ENCODE peak calls at places on chromosomes 7 and 10, in nine cellular contexts. One of them, this sample, is unnamed.

GRCh38 chr10:96473866-96474265 is 39.9 kb downstream of the TLL2 start:
- DNase-seq in T-cell: no peak
- DNase-seq in effector memory CD8-positive, alpha-beta T cell: no peak
- DNase-seq in fibroblast of lung: no peak
- DNase-seq in foreskin fibroblast: no peak
- DNase-seq in ELR: no peak
- DNase-seq in NCI-H69: no peak
- DNase-seq in H7: no peak
- DNase-seq in uterus: no peak
- DNase-seq in this sample: no peak

GRCh38 chr7:158016171-158017087 is 571.2 kb downstream of the PTPRN2 start:
- DNase-seq in T-cell: no peak
- DNase-seq in effector memory CD8-positive, alpha-beta T cell: no peak
- DNase-seq in fibroblast of lung: peak; percentile 3
- DNase-seq in foreskin fibroblast: no peak
- DNase-seq in ELR: no peak
- DNase-seq in NCI-H69: peak; percentile 92
- DNase-seq in H7: no peak
- DNase-seq in uterus: no peak
- DNase-seq in this sample: peak; percentile 30

GRCh38 chr10:119693262-119693957 is 32.4 kb upstream of the INPP5F start:
- DNase-seq in T-cell: no peak
- DNase-seq in effector memory CD8-positive, alpha-beta T cell: no peak
- DNase-seq in fibroblast of lung: peak; percentile 44
- DNase-seq in foreskin fibroblast: no peak
- DNase-seq in ELR: peak; percentile 37
- DNase-seq in NCI-H69: no peak
- DNase-seq in H7: no peak
- DNase-seq in uterus: no peak
- DNase-seq in this sample: no peak

GRCh38 chr7:152106990-152107389 is 81.5 kb downstream of the GALNT11 start:
- DNase-seq in T-cell: no peak
- DNase-seq in effector memory CD8-positive, alpha-beta T cell: no peak
- DNase-seq in fibroblast of lung: no peak
- DNase-seq in foreskin fibroblast: peak; percentile 5
- DNase-seq in ELR: no peak
- DNase-seq in NCI-H69: no peak
- DNase-seq in H7: no peak
- DNase-seq in uterus: no peak
- DNase-seq in this sample: peak; percentile 13

GRCh38 chr7:122679813-122680212 is 19.1 kb downstream of the RNF133 start:
- DNase-seq in T-cell: no peak
- DNase-seq in effector memory CD8-positive, alpha-beta T cell: no peak
- DNase-seq in fibroblast of lung: no peak
- DNase-seq in foreskin fibroblast: no peak
- DNase-seq in ELR: no peak
- DNase-seq in NCI-H69: no peak
- DNase-seq in H7: no peak
- DNase-seq in uterus: no peak
- DNase-seq in this sample: no peak

GRCh38 chr7:29893351-29894005 is 87.2 kb downstream of the WIPF3 start:
- DNase-seq in T-cell: no peak
- DNase-seq in effector memory CD8-positive, alpha-beta T cell: no peak
- DNase-seq in fibroblast of lung: no peak
- DNase-seq in foreskin fibroblast: no peak
- DNase-seq in ELR: no peak
- DNase-seq in NCI-H69: peak; percentile 47
- DNase-seq in H7: no peak
- DNase-seq in uterus: no peak
- DNase-seq in this sample: no peak

GRCh38 chr7:36487756-36488336 is 98.2 kb downstream of the ANLN start:
- DNase-seq in T-cell: peak; percentile 22
- DNase-seq in effector memory CD8-positive, alpha-beta T cell: peak; percentile 36
- DNase-seq in fibroblast of lung: peak; percentile 48
- DNase-seq in foreskin fibroblast: peak; percentile 38
- DNase-seq in ELR: peak; percentile 75
- DNase-seq in NCI-H69: peak; percentile 90
- DNase-seq in H7: peak; percentile 30
- DNase-seq in uterus: no peak
- DNase-seq in this sample: peak; percentile 59

GRCh38 chr7:74231232-74231590 is 21.4 kb downstream of the LAT2 start:
- DNase-seq in T-cell: no peak
- DNase-seq in effector memory CD8-positive, alpha-beta T cell: no peak
- DNase-seq in fibroblast of lung: no peak
- DNase-seq in foreskin fibroblast: no peak
- DNase-seq in ELR: no peak
- DNase-seq in NCI-H69: no peak
- DNase-seq in H7: peak; percentile 12
- DNase-seq in uterus: no peak
- DNase-seq in this sample: no peak

GRCh38 chr10:71816421-71816851 is 34.6 kb downstream of the PSAP start:
- DNase-seq in T-cell: no peak
- DNase-seq in effector memory CD8-positive, alpha-beta T cell: no peak
- DNase-seq in fibroblast of lung: no peak
- DNase-seq in foreskin fibroblast: no peak
- DNase-seq in ELR: no peak
- DNase-seq in NCI-H69: no peak
- DNase-seq in H7: no peak
- DNase-seq in uterus: no peak
- DNase-seq in this sample: no peak

GRCh38 chr10:1643911-1644810 is 93.2 kb downstream of the ADARB2 start:
- DNase-seq in T-cell: no peak
- DNase-seq in effector memory CD8-positive, alpha-beta T cell: no peak
- DNase-seq in fibroblast of lung: no peak
- DNase-seq in foreskin fibroblast: no peak
- DNase-seq in ELR: no peak
- DNase-seq in NCI-H69: no peak
- DNase-seq in H7: no peak
- DNase-seq in uterus: no peak
- DNase-seq in this sample: no peak

GRCh38 chr7:77415474-77415821 is 701 bp downstream of the GSAP start:
- DNase-seq in T-cell: peak; percentile 28
- DNase-seq in effector memory CD8-positive, alpha-beta T cell: peak; percentile 6
- DNase-seq in fibroblast of lung: no peak
- DNase-seq in foreskin fibroblast: no peak
- DNase-seq in ELR: peak; percentile 31
- DNase-seq in NCI-H69: peak; percentile 64
- DNase-seq in H7: peak; percentile 71
- DNase-seq in uterus: no peak
- DNase-seq in this sample: no peak

GRCh38 chr10:35913628-35914027 is 271.5 kb upstream of the FZD8 start:
- DNase-seq in T-cell: no peak
- DNase-seq in effector memory CD8-positive, alpha-beta T cell: no peak
- DNase-seq in fibroblast of lung: peak; percentile 78
- DNase-seq in foreskin fibroblast: peak; percentile 59
- DNase-seq in ELR: peak; percentile 89
- DNase-seq in NCI-H69: no peak
- DNase-seq in H7: no peak
- DNase-seq in uterus: no peak
- DNase-seq in this sample: peak; percentile 64

GRCh38 chr7:74475243-74475986 is 21.7 kb downstream of the GTF2IRD1 start:
- DNase-seq in T-cell: no peak
- DNase-seq in effector memory CD8-positive, alpha-beta T cell: no peak
- DNase-seq in fibroblast of lung: no peak
- DNase-seq in foreskin fibroblast: no peak
- DNase-seq in ELR: no peak
- DNase-seq in NCI-H69: peak; percentile 92
- DNase-seq in H7: peak; percentile 51
- DNase-seq in uterus: no peak
- DNase-seq in this sample: no peak

GRCh38 chr7:93228302-93228701 is 2.0 kb upstream of the HEPACAM2 start:
- DNase-seq in T-cell: no peak
- DNase-seq in effector memory CD8-positive, alpha-beta T cell: peak; percentile 25
- DNase-seq in fibroblast of lung: peak; percentile 43
- DNase-seq in foreskin fibroblast: peak; percentile 38
- DNase-seq in ELR: peak; percentile 78
- DNase-seq in NCI-H69: peak; percentile 86
- DNase-seq in H7: peak; percentile 8
- DNase-seq in uterus: no peak
- DNase-seq in this sample: peak; percentile 60

GRCh38 chr10:78177013-78177370 is 143.3 kb downstream of the RPS24 start:
- DNase-seq in T-cell: no peak
- DNase-seq in effector memory CD8-positive, alpha-beta T cell: no peak
- DNase-seq in fibroblast of lung: peak; percentile 13
- DNase-seq in foreskin fibroblast: no peak
- DNase-seq in ELR: no peak
- DNase-seq in NCI-H69: no peak
- DNase-seq in H7: no peak
- DNase-seq in uterus: no peak
- DNase-seq in this sample: no peak

GRCh38 chr7:544528-545221 is 25.0 kb upstream of the PDGFA start:
- DNase-seq in T-cell: no peak
- DNase-seq in effector memory CD8-positive, alpha-beta T cell: no peak
- DNase-seq in fibroblast of lung: no peak
- DNase-seq in foreskin fibroblast: no peak
- DNase-seq in ELR: no peak
- DNase-seq in NCI-H69: no peak
- DNase-seq in H7: no peak
- DNase-seq in uterus: no peak
- DNase-seq in this sample: no peak

GRCh38 chr7:73573276-73573675 is 5.1 kb downstream of the TBL2 start:
- DNase-seq in T-cell: no peak
- DNase-seq in effector memory CD8-positive, alpha-beta T cell: no peak
- DNase-seq in fibroblast of lung: no peak
- DNase-seq in foreskin fibroblast: no peak
- DNase-seq in ELR: no peak
- DNase-seq in NCI-H69: no peak
- DNase-seq in H7: no peak
- DNase-seq in uterus: no peak
- DNase-seq in this sample: no peak

GRCh38 chr7:131459256-131459655 is 97.2 kb downstream of the PODXL start:
- DNase-seq in T-cell: no peak
- DNase-seq in effector memory CD8-positive, alpha-beta T cell: no peak
- DNase-seq in fibroblast of lung: peak; percentile 23
- DNase-seq in foreskin fibroblast: no peak
- DNase-seq in ELR: peak; percentile 42
- DNase-seq in NCI-H69: no peak
- DNase-seq in H7: no peak
- DNase-seq in uterus: no peak
- DNase-seq in this sample: peak; percentile 73

GRCh38 chr7:49866910-49867309 is 93.5 kb downstream of the VWC2 start:
- DNase-seq in T-cell: no peak
- DNase-seq in effector memory CD8-positive, alpha-beta T cell: no peak
- DNase-seq in fibroblast of lung: no peak
- DNase-seq in foreskin fibroblast: no peak
- DNase-seq in ELR: no peak
- DNase-seq in NCI-H69: peak; percentile 29
- DNase-seq in H7: no peak
- DNase-seq in uterus: no peak
- DNase-seq in this sample: peak; percentile 51

GRCh38 chr7:11192506-11192905 is 218.8 kb downstream of the PHF14 start:
- DNase-seq in T-cell: no peak
- DNase-seq in effector memory CD8-positive, alpha-beta T cell: no peak
- DNase-seq in fibroblast of lung: peak; percentile 45
- DNase-seq in foreskin fibroblast: peak; percentile 17
- DNase-seq in ELR: peak; percentile 47
- DNase-seq in NCI-H69: peak; percentile 75
- DNase-seq in H7: no peak
- DNase-seq in uterus: no peak
- DNase-seq in this sample: no peak

GRCh38 chr7:42192851-42193456 is 44.1 kb downstream of the GLI3 start:
- DNase-seq in T-cell: no peak
- DNase-seq in effector memory CD8-positive, alpha-beta T cell: no peak
- DNase-seq in fibroblast of lung: peak; percentile 41
- DNase-seq in foreskin fibroblast: no peak
- DNase-seq in ELR: no peak
- DNase-seq in NCI-H69: no peak
- DNase-seq in H7: no peak
- DNase-seq in uterus: no peak
- DNase-seq in this sample: peak; percentile 79

GRCh38 chr7:100603697-100604077 is 1.5 kb downstream of the PCOLCE start:
- DNase-seq in T-cell: no peak
- DNase-seq in effector memory CD8-positive, alpha-beta T cell: no peak
- DNase-seq in fibroblast of lung: peak; percentile 35
- DNase-seq in foreskin fibroblast: no peak
- DNase-seq in ELR: peak; percentile 60
- DNase-seq in NCI-H69: peak; percentile 49
- DNase-seq in H7: no peak
- DNase-seq in uterus: no peak
- DNase-seq in this sample: peak; percentile 83

GRCh38 chr7:16933296-16934248 is 51.8 kb upstream of the AGR3 start:
- DNase-seq in T-cell: no peak
- DNase-seq in effector memory CD8-positive, alpha-beta T cell: no peak
- DNase-seq in fibroblast of lung: peak; percentile 72
- DNase-seq in foreskin fibroblast: no peak
- DNase-seq in ELR: no peak
- DNase-seq in NCI-H69: no peak
- DNase-seq in H7: no peak
- DNase-seq in uterus: no peak
- DNase-seq in this sample: no peak

GRCh38 chr10:3813986-3814831 is 29.2 kb upstream of the KLF6 start:
- DNase-seq in T-cell: no peak
- DNase-seq in effector memory CD8-positive, alpha-beta T cell: no peak
- DNase-seq in fibroblast of lung: peak; percentile 73
- DNase-seq in foreskin fibroblast: no peak
- DNase-seq in ELR: peak; percentile 51
- DNase-seq in NCI-H69: no peak
- DNase-seq in H7: no peak
- DNase-seq in uterus: no peak
- DNase-seq in this sample: no peak

GRCh38 chr7:101817930-101818698 is 688 bp downstream of the CUX1 start:
- DNase-seq in T-cell: no peak
- DNase-seq in effector memory CD8-positive, alpha-beta T cell: no peak
- DNase-seq in fibroblast of lung: peak; percentile 30
- DNase-seq in foreskin fibroblast: no peak
- DNase-seq in ELR: peak; percentile 39
- DNase-seq in NCI-H69: no peak
- DNase-seq in H7: no peak
- DNase-seq in uterus: no peak
- DNase-seq in this sample: no peak

GRCh38 chr10:52334595-52334994 is 20.5 kb downstream of the DKK1 start:
- DNase-seq in T-cell: no peak
- DNase-seq in effector memory CD8-positive, alpha-beta T cell: no peak
- DNase-seq in fibroblast of lung: peak; percentile 64
- DNase-seq in foreskin fibroblast: no peak
- DNase-seq in ELR: peak; percentile 82
- DNase-seq in NCI-H69: no peak
- DNase-seq in H7: no peak
- DNase-seq in uterus: no peak
- DNase-seq in this sample: peak; percentile 42

GRCh38 chr10:25493122-25493893 is 318.5 kb downstream of the GPR158 start:
- DNase-seq in T-cell: no peak
- DNase-seq in effector memory CD8-positive, alpha-beta T cell: no peak
- DNase-seq in fibroblast of lung: peak; percentile 97
- DNase-seq in foreskin fibroblast: no peak
- DNase-seq in ELR: no peak
- DNase-seq in NCI-H69: peak; percentile 84
- DNase-seq in H7: peak; percentile 14
- DNase-seq in uterus: no peak
- DNase-seq in this sample: peak; percentile 98

GRCh38 chr10:59025981-59026730 is 150.3 kb upstream of the PHYHIPL start:
- DNase-seq in T-cell: no peak
- DNase-seq in effector memory CD8-positive, alpha-beta T cell: no peak
- DNase-seq in fibroblast of lung: no peak
- DNase-seq in foreskin fibroblast: no peak
- DNase-seq in ELR: no peak
- DNase-seq in NCI-H69: no peak
- DNase-seq in H7: no peak
- DNase-seq in uterus: no peak
- DNase-seq in this sample: no peak

GRCh38 chr10:2262333-2262732 is 525.0 kb upstream of the ADARB2 start:
- DNase-seq in T-cell: no peak
- DNase-seq in effector memory CD8-positive, alpha-beta T cell: no peak
- DNase-seq in fibroblast of lung: no peak
- DNase-seq in foreskin fibroblast: no peak
- DNase-seq in ELR: no peak
- DNase-seq in NCI-H69: no peak
- DNase-seq in H7: no peak
- DNase-seq in uterus: no peak
- DNase-seq in this sample: no peak

GRCh38 chr10:72509206-72509799 is 116.6 kb downstream of the MICU1 start:
- DNase-seq in T-cell: no peak
- DNase-seq in effector memory CD8-positive, alpha-beta T cell: no peak
- DNase-seq in fibroblast of lung: peak; percentile 13
- DNase-seq in foreskin fibroblast: no peak
- DNase-seq in ELR: no peak
- DNase-seq in NCI-H69: no peak
- DNase-seq in H7: no peak
- DNase-seq in uterus: no peak
- DNase-seq in this sample: no peak

GRCh38 chr7:135490783-135491182 is 19.1 kb downstream of the CNOT4 start:
- DNase-seq in T-cell: no peak
- DNase-seq in effector memory CD8-positive, alpha-beta T cell: no peak
- DNase-seq in fibroblast of lung: peak; percentile 66
- DNase-seq in foreskin fibroblast: no peak
- DNase-seq in ELR: peak; percentile 48
- DNase-seq in NCI-H69: peak; percentile 31
- DNase-seq in H7: no peak
- DNase-seq in uterus: no peak
- DNase-seq in this sample: no peak

This sample was measured in mesendoderm.